ENCODE peak calls at places on chromosomes 3 and 15, in six cellular contexts. Y is body of pancreas; V is stimulated activated CD4-positive, alpha-beta T cell treated with anti-CD3 and anti-CD28 coated beads, Interleukin-15, amount 100 ng/mL, for 1 hour; F is thoracic aorta; G is KBM-7; I is ELR. M is an unnamed sample.

GRCh38 chr15:78107471-78107870 is 15.1 kb downstream of the SH2D7 start:
- DNase-seq in I (no peak), V (no peak), G (no peak), Y (no peak), F (no peak), M (no peak)

GRCh38 chr3:3119393-3119851 is 7.3 kb upstream of the TRNT1 start:
- DNase-seq in G (no peak), V (no peak), F (no peak), I (no peak), Y (no peak), M (no peak)

GRCh38 chr15:85943825-85944224 is 135.8 kb upstream of the AGBL1 start:
- DNase-seq in I (no peak), F (no peak), V (no peak), Y (no peak), G (no peak), M (no peak)

GRCh38 chr15:69924531-69924930 is 173.2 kb downstream of the TLE3 start:
- DNase-seq in V (no peak), F (no peak), Y (no peak), G (no peak), I (no peak), M (no peak)

GRCh38 chr15:55394694-55395093 is 13.5 kb downstream of the CCPG1 start:
- DNase-seq in G (no peak), F (no peak), I (no peak), V (no peak), Y (no peak), M (no peak)

GRCh38 chr3:66355394-66355793 is 134.6 kb downstream of the SLC25A26 start:
- DNase-seq in G (no peak), F (no peak), I (no peak), V (no peak), Y (no peak), M (no peak)

GRCh38 chr3:68448510-68449383 is 483.6 kb downstream of the TAFA4 start:
- DNase-seq in F (no peak), G (no peak), I (no peak), Y (no peak), V (no peak), M (no peak)

GRCh38 chr3:120506076-120506827 is 55.5 kb upstream of the FSTL1 start:
- DNase-seq in F (no peak), V (no peak), I (no peak), Y (no peak), G (no peak), M (no peak)

GRCh38 chr3:182412066-182412465 is 381.2 kb upstream of the ATP11B start:
- DNase-seq in Y (no peak), I (no peak), F (no peak), G (no peak), V (no peak), M (no peak)

GRCh38 chr15:74950078-74951000 is 6.2 kb downstream of the RPP25 start:
- DNase-seq in Y (peak), V (peak), F (peak), I (peak), G (peak), M (peak)

GRCh38 chr15:35827156-35827555 is 281.2 kb upstream of the DPH6 start:
- DNase-seq in Y (no peak), V (no peak), F (no peak), I (no peak), G (no peak), M (no peak)

GRCh38 chr3:183537295-183537730 is 18.2 kb downstream of the KLHL6 start:
- DNase-seq in V (no peak), I (peak), Y (peak), G (peak), F (no peak), M (peak)

GRCh38 chr3:13106308-13106970 is 33.2 kb upstream of the IQSEC1 start:
- DNase-seq in G (no peak), Y (no peak), V (no peak), I (peak), F (no peak), M (no peak)

GRCh38 chr3:127889461-127889863 is 25.6 kb upstream of the KBTBD12 start:
- DNase-seq in G (no peak), V (no peak), F (no peak), I (peak), Y (peak), M (peak)

GRCh38 chr15:51992953-51993352 is 21.4 kb upstream of the LEO1 start:
- DNase-seq in F (no peak), I (peak), G (no peak), V (no peak), Y (no peak), M (no peak)

GRCh38 chr3:112357888-112358287 is 24.9 kb downstream of the CD200 start:
- DNase-seq in V (peak), I (no peak), G (no peak), F (no peak), Y (no peak), M (peak)

GRCh38 chr3:134197681-134198261 is 52.9 kb downstream of the RYK start:
- DNase-seq in I (peak), V (no peak), F (no peak), G (peak), Y (peak), M (no peak)

GRCh38 chr3:40616420-40616819 is 91.7 kb downstream of the ZNF621 start:
- DNase-seq in V (no peak), F (no peak), G (no peak), Y (no peak), I (no peak), M (no peak)

GRCh38 chr3:10882851-10883250 is 66.8 kb downstream of the SLC6A11 start:
- DNase-seq in I (no peak), Y (no peak), G (no peak), F (no peak), V (no peak), M (no peak)

GRCh38 chr3:113269661-113270060 is 58.3 kb downstream of the BOC start:
- DNase-seq in V (no peak), G (no peak), F (no peak), Y (peak), I (no peak), M (no peak)

GRCh38 chr15:90015749-90016148 is 14.6 kb downstream of the ZNF710 start:
- DNase-seq in I (no peak), Y (no peak), G (no peak), F (no peak), V (no peak), M (no peak)

GRCh38 chr3:189573004-189573403 is 58.2 kb upstream of the TP63 start:
- DNase-seq in F (no peak), G (no peak), Y (no peak), I (no peak), V (no peak), M (no peak)

GRCh38 chr15:70447927-70448698 is 315.2 kb downstream of the UACA start:
- DNase-seq in F (no peak), Y (peak), G (peak), V (peak), I (no peak), M (peak)

GRCh38 chr3:58496206-58496605 is 4.3 kb downstream of the KCTD6 start:
- DNase-seq in I (no peak), V (no peak), G (no peak), F (no peak), Y (no peak), M (no peak)

GRCh38 chr15:36942248-36942827 is 158.0 kb downstream of the MEIS2 start:
- DNase-seq in V (no peak), Y (no peak), F (no peak), G (no peak), I (no peak), M (no peak)

M was measured in adrenal gland.